ENCODE peak calls at places on chromosome 11, in six cellular contexts. One of them, this sample, is unnamed.

GRCh38 chr11:6354651-6355485 is 34.6 kb upstream of the CAVIN3 start:
- DNase-seq in HepG2: peak; percentile 46
- DNase-seq in HCT116: no peak
- DNase-seq in SK-N-SH: no peak
- DNase-seq in GM12878: no peak
- DNase-seq in K562: no peak
- DNase-seq in this sample: no peak

GRCh38 chr11:44565746-44566558 is 489 bp downstream of the CD82 start:
- DNase-seq in HepG2: no peak
- DNase-seq in HCT116: no peak
- DNase-seq in SK-N-SH: no peak
- DNase-seq in GM12878: no peak
- DNase-seq in K562: peak; percentile 2
- DNase-seq in this sample: no peak

GRCh38 chr11:18615628-18616392 is 16.2 kb downstream of the MISFA start:
- DNase-seq in HepG2: no peak
- DNase-seq in HCT116: no peak
- DNase-seq in SK-N-SH: no peak
- DNase-seq in GM12878: peak; percentile 79
- DNase-seq in K562: no peak
- DNase-seq in this sample: no peak

GRCh38 chr11:70244698-70245097 is 25.8 kb upstream of the PPFIA1 start:
- DNase-seq in HepG2: no peak
- DNase-seq in HCT116: no peak
- DNase-seq in SK-N-SH: no peak
- DNase-seq in GM12878: no peak
- DNase-seq in K562: no peak
- DNase-seq in this sample: no peak

GRCh38 chr11:27514558-27514957 is 8.0 kb upstream of the LIN7C start:
- DNase-seq in HepG2: no peak
- DNase-seq in HCT116: no peak
- DNase-seq in SK-N-SH: no peak
- DNase-seq in GM12878: no peak
- DNase-seq in K562: no peak
- DNase-seq in this sample: no peak

GRCh38 chr11:17386331-17387084 is 2.0 kb downstream of the KCNJ11 start:
- DNase-seq in HepG2: peak; percentile 43
- DNase-seq in HCT116: peak; percentile 18
- DNase-seq in SK-N-SH: peak; percentile 74
- DNase-seq in GM12878: no peak
- DNase-seq in K562: peak; percentile 67
- DNase-seq in this sample: peak; percentile 63

GRCh38 chr11:26993965-26994446 is at the start of gene FIBIN:
- DNase-seq in HepG2: no peak
- DNase-seq in HCT116: no peak
- DNase-seq in SK-N-SH: no peak
- DNase-seq in GM12878: no peak
- DNase-seq in K562: no peak
- DNase-seq in this sample: peak; percentile 52

GRCh38 chr11:113242767-113243397 is 71.5 kb upstream of the TTC12 start:
- DNase-seq in HepG2: no peak
- DNase-seq in HCT116: no peak
- DNase-seq in SK-N-SH: no peak
- DNase-seq in GM12878: no peak
- DNase-seq in K562: no peak
- DNase-seq in this sample: no peak

GRCh38 chr11:29328961-29329441 is 687.8 kb downstream of the KCNA4 start:
- DNase-seq in HepG2: peak; percentile 35
- DNase-seq in HCT116: peak; percentile 62
- DNase-seq in SK-N-SH: peak; percentile 1
- DNase-seq in GM12878: no peak
- DNase-seq in K562: no peak
- DNase-seq in this sample: peak; percentile 11

GRCh38 chr11:19768815-19769214 is 56.2 kb downstream of the NAV2 start:
- DNase-seq in HepG2: no peak
- DNase-seq in HCT116: no peak
- DNase-seq in SK-N-SH: no peak
- DNase-seq in GM12878: no peak
- DNase-seq in K562: no peak
- DNase-seq in this sample: no peak

GRCh38 chr11:2929511-2929879 is 275 bp upstream of the PHLDA2 start:
- DNase-seq in HepG2: no peak
- DNase-seq in HCT116: peak; percentile 52
- DNase-seq in SK-N-SH: peak; percentile 69
- DNase-seq in GM12878: no peak
- DNase-seq in K562: peak; percentile 93
- DNase-seq in this sample: peak; percentile 78

GRCh38 chr11:84558085-84558905 is 1068.8 kb downstream of the DLG2 start:
- DNase-seq in HepG2: peak; percentile 80
- DNase-seq in HCT116: peak; percentile 18
- DNase-seq in SK-N-SH: peak; percentile 27
- DNase-seq in GM12878: no peak
- DNase-seq in K562: peak; percentile 28
- DNase-seq in this sample: peak; percentile 84

GRCh38 chr11:87281496-87281895 is 243.8 kb downstream of the TMEM135 start:
- DNase-seq in HepG2: peak; percentile 7
- DNase-seq in HCT116: no peak
- DNase-seq in SK-N-SH: no peak
- DNase-seq in GM12878: no peak
- DNase-seq in K562: no peak
- DNase-seq in this sample: peak; percentile 64

GRCh38 chr11:10659339-10660216 is 34.0 kb downstream of the IRAG1 start:
- DNase-seq in HepG2: peak; percentile 91
- DNase-seq in HCT116: peak; percentile 96
- DNase-seq in SK-N-SH: no peak
- DNase-seq in GM12878: no peak
- DNase-seq in K562: peak; percentile 77
- DNase-seq in this sample: no peak

GRCh38 chr11:27703453-27703852 is 3.2 kb upstream of the BDNF start:
- DNase-seq in HepG2: no peak
- DNase-seq in HCT116: no peak
- DNase-seq in SK-N-SH: no peak
- DNase-seq in GM12878: no peak
- DNase-seq in K562: no peak
- DNase-seq in this sample: no peak

GRCh38 chr11:69166186-69167115 is 10.7 kb downstream of the SMIM38 start:
- DNase-seq in HepG2: peak; percentile 50
- DNase-seq in HCT116: peak; percentile 35
- DNase-seq in SK-N-SH: peak; percentile 46
- DNase-seq in GM12878: peak; percentile 75
- DNase-seq in K562: peak; percentile 34
- DNase-seq in this sample: no peak

GRCh38 chr11:13635804-13636203 is 32.7 kb upstream of the FAR1 start:
- DNase-seq in HepG2: no peak
- DNase-seq in HCT116: no peak
- DNase-seq in SK-N-SH: no peak
- DNase-seq in GM12878: no peak
- DNase-seq in K562: no peak
- DNase-seq in this sample: no peak

GRCh38 chr11:108117746-108118371 is 3.5 kb upstream of the ACAT1 start:
- DNase-seq in HepG2: peak; percentile 46
- DNase-seq in HCT116: peak; percentile 52
- DNase-seq in SK-N-SH: peak; percentile 44
- DNase-seq in GM12878: no peak
- DNase-seq in K562: no peak
- DNase-seq in this sample: peak; percentile 76

GRCh38 chr11:93054279-93054678 is 84.8 kb downstream of the MTNR1B start:
- DNase-seq in HepG2: no peak
- DNase-seq in HCT116: no peak
- DNase-seq in SK-N-SH: no peak
- DNase-seq in GM12878: no peak
- DNase-seq in K562: no peak
- DNase-seq in this sample: no peak

GRCh38 chr11:79600747-79601146 is 159.9 kb upstream of the TENM4 start:
- DNase-seq in HepG2: no peak
- DNase-seq in HCT116: no peak
- DNase-seq in SK-N-SH: no peak
- DNase-seq in GM12878: no peak
- DNase-seq in K562: no peak
- DNase-seq in this sample: no peak

GRCh38 chr11:7892751-7893356 is 38.2 kb downstream of the OR10A6 start:
- DNase-seq in HepG2: peak; percentile 36
- DNase-seq in HCT116: peak; percentile 22
- DNase-seq in SK-N-SH: peak; percentile 56
- DNase-seq in GM12878: no peak
- DNase-seq in K562: peak; percentile 13
- DNase-seq in this sample: peak; percentile 72

GRCh38 chr11:69333906-69334305 is 40.0 kb downstream of the MYEOV start:
- DNase-seq in HepG2: no peak
- DNase-seq in HCT116: no peak
- DNase-seq in SK-N-SH: no peak
- DNase-seq in GM12878: no peak
- DNase-seq in K562: no peak
- DNase-seq in this sample: no peak

GRCh38 chr11:70824590-70825300 is 426.4 kb downstream of the CTTN start:
- DNase-seq in HepG2: no peak
- DNase-seq in HCT116: no peak
- DNase-seq in SK-N-SH: peak; percentile 47
- DNase-seq in GM12878: no peak
- DNase-seq in K562: no peak
- DNase-seq in this sample: no peak

GRCh38 chr11:14907411-14908213 is 15.6 kb upstream of the CYP2R1 start:
- DNase-seq in HepG2: peak; percentile 71
- DNase-seq in HCT116: no peak
- DNase-seq in SK-N-SH: peak; percentile 71
- DNase-seq in GM12878: no peak
- DNase-seq in K562: peak; percentile 48
- DNase-seq in this sample: peak; percentile 71
- TF ChIP-seq JUND in HepG2: no peak
- TF ChIP-seq JUND in HCT116: no peak
- TF ChIP-seq JUND in SK-N-SH: no peak
- TF ChIP-seq JUND in GM12878: no peak
- TF ChIP-seq JUND in K562: no peak
- TF ChIP-seq JUND in this sample: no peak

GRCh38 chr11:117096973-117097566 is 1.2 kb downstream of the SIK3 start:
- DNase-seq in HepG2: no peak
- DNase-seq in HCT116: no peak
- DNase-seq in SK-N-SH: no peak
- DNase-seq in GM12878: no peak
- DNase-seq in K562: no peak
- DNase-seq in this sample: no peak
- TF ChIP-seq JUND in HepG2: no peak
- TF ChIP-seq JUND in HCT116: no peak
- TF ChIP-seq JUND in SK-N-SH: no peak
- TF ChIP-seq JUND in GM12878: no peak
- TF ChIP-seq JUND in K562: no peak
- TF ChIP-seq JUND in this sample: no peak

GRCh38 chr11:4626207-4627105 is 10.8 kb upstream of the OR51D1 start:
- DNase-seq in HepG2: peak; percentile 45
- DNase-seq in HCT116: peak; percentile 75
- DNase-seq in SK-N-SH: peak; percentile 31
- DNase-seq in GM12878: no peak
- DNase-seq in K562: peak; percentile 59
- DNase-seq in this sample: no peak
- TF ChIP-seq JUND in HepG2: no peak
- TF ChIP-seq JUND in HCT116: no peak
- TF ChIP-seq JUND in SK-N-SH: no peak
- TF ChIP-seq JUND in GM12878: no peak
- TF ChIP-seq JUND in K562: no peak
- TF ChIP-seq JUND in this sample: no peak

DNA sequence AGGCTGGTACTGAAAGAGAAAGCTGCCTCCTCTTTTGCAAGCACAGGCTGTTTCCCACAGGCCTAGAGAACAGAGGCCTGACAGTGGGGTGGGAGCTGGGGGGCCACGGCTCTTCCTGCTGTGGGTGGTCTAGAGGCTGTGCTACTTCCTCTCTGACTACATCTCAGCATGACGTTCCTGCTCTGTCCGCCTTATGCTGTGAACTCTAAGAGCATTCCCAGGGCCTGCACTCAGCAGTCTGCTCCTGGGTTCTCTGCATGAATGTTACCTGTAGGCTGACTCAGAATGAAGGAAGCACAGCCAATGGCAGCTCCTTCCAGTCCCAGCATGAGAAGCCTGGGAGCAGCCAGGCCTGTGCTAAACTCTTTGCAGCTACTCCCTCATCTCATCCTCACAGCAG is 534.3 kb downstream of the NTM start:
- DNase-seq in HepG2: no peak
- DNase-seq in HCT116: no peak
- DNase-seq in SK-N-SH: no peak
- DNase-seq in GM12878: no peak
- DNase-seq in K562: no peak
- DNase-seq in this sample: no peak
- TF ChIP-seq JUND in HepG2: no peak
- TF ChIP-seq JUND in HCT116: no peak
- TF ChIP-seq JUND in SK-N-SH: no peak
- TF ChIP-seq JUND in GM12878: no peak
- TF ChIP-seq JUND in K562: no peak
- TF ChIP-seq JUND in this sample: no peak

GRCh38 chr11:130020323-130020722 is 17.7 kb upstream of the PRDM10 start:
- DNase-seq in HepG2: no peak
- DNase-seq in HCT116: no peak
- DNase-seq in SK-N-SH: no peak
- DNase-seq in GM12878: no peak
- DNase-seq in K562: no peak
- DNase-seq in this sample: no peak
- TF ChIP-seq JUND in HepG2: no peak
- TF ChIP-seq JUND in HCT116: no peak
- TF ChIP-seq JUND in SK-N-SH: no peak
- TF ChIP-seq JUND in GM12878: no peak
- TF ChIP-seq JUND in K562: no peak
- TF ChIP-seq JUND in this sample: no peak

DNA sequence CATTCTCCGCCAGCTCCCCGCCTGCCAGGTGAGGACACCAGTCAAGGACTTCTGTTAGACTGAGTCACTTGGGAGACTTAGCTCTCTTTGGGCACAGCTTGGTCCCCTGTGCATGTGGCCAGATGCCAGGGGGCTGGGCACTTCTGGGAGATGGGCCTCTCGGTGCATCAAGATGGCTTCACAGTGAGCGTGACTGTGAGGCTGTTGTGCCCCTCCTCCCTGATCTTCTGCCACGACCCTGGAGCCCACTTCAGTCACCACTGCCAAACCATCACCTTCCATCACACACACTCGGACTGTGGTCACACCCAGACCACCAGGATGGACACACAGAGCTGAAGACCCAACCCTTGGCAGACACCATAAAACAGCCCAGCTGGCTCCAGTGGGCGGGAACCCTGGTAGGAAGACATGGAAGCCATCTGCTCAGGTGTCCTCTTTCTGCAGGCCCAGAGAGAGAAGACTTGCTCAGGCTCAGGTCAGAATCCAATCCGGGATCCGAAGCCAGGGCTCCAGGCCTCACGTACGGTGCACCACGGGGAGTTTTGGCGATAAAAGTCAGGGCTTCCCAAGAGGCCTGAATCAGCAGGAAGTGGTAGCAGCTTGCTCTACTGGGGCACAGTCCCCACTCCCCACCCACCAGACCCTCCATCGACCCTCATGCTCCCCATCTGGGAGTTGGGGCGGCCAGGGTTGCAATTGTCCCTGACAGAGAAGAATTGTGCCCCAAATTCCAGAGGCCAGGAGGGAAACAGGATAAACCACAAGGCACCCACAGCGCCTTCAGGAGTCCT is 29.8 kb upstream of the CD5 start:
- DNase-seq in HepG2: no peak
- DNase-seq in HCT116: no peak
- DNase-seq in SK-N-SH: no peak
- DNase-seq in GM12878: no peak
- DNase-seq in K562: no peak
- DNase-seq in this sample: no peak
- TF ChIP-seq JUND in HepG2: no peak
- TF ChIP-seq JUND in HCT116: no peak
- TF ChIP-seq JUND in SK-N-SH: no peak
- TF ChIP-seq JUND in GM12878: no peak
- TF ChIP-seq JUND in K562: no peak
- TF ChIP-seq JUND in this sample: no peak

This sample was measured in T47D.